ENCODE peak calls at places on chromosomes 6 and 20, in five cellular contexts. B, F, N, C and I are unnamed samples.

GRCh38 chr6:133241901-133242760 is 974 bp downstream of the EYA4 start:
- DNase-seq in B (peak), F (peak), N (peak), C (no peak), I (peak)

GRCh38 chr6:25749837-25750236 is 4.7 kb upstream of the SLC17A4 start:
- DNase-seq in B (no peak), F (no peak), N (no peak), C (no peak), I (no peak)

GRCh38 chr6:29461021-29461814 is 4.3 kb downstream of the OR2H1 start:
- DNase-seq in B (no peak), F (no peak), N (no peak), C (no peak), I (no peak)

GRCh38 chr6:30483677-30484279 is 5.5 kb upstream of the HLA-E start:
- DNase-seq in B (peak), F (peak), N (peak), C (no peak), I (no peak)

GRCh38 chr20:15022921-15023320 is 685.5 kb upstream of the FLRT3 start:
- DNase-seq in B (no peak), F (no peak), N (no peak), C (no peak), I (no peak)

GRCh38 chr20:13401596-13401995 is 180.5 kb downstream of the ISM1 start:
- DNase-seq in B (no peak), F (no peak), N (no peak), C (no peak), I (no peak)

GRCh38 chr20:40962733-40963504 is 65.7 kb upstream of the TOP1 start:
- DNase-seq in B (peak), F (peak), N (peak), C (peak), I (peak)

GRCh38 chr20:56443654-56444540 is 24.5 kb upstream of the RTF2 start:
- DNase-seq in B (peak), F (peak), N (no peak), C (no peak), I (no peak)

GRCh38 chr6:80767808-80768207 is 661.3 kb downstream of the BCKDHB start:
- DNase-seq in B (peak), F (peak), N (no peak), C (no peak), I (peak)

GRCh38 chr6:14734416-14735340 is 511.2 kb upstream of the JARID2 start:
- DNase-seq in B (peak), F (peak), N (no peak), C (no peak), I (no peak)

GRCh38 chr6:106103728-106104109 is 17.6 kb downstream of the PRDM1 start:
- DNase-seq in B (no peak), F (no peak), N (no peak), C (no peak), I (no peak)

GRCh38 chr6:121055572-121056163 is 278.6 kb downstream of the TBC1D32 start:
- DNase-seq in B (peak), F (peak), N (peak), C (peak), I (no peak)

GRCh38 chr6:41594326-41594725 is 43.9 kb upstream of the MDFI start:
- DNase-seq in B (no peak), F (no peak), N (no peak), C (no peak), I (no peak)

GRCh38 chr6:108163267-108163643 is 2.6 kb upstream of the NR2E1 start:
- DNase-seq in B (no peak), F (no peak), N (no peak), C (no peak), I (peak)

GRCh38 chr6:150549577-150550184 is 50.0 kb upstream of the PLEKHG1 start:
- DNase-seq in B (no peak), F (no peak), N (no peak), C (no peak), I (no peak)

GRCh38 chr6:111536888-111537287 is 53.9 kb upstream of the REV3L start:
- DNase-seq in B (no peak), F (no peak), N (no peak), C (no peak), I (no peak)

GRCh38 chr6:33746036-33746600 is 587 bp downstream of the IP6K3 start:
- DNase-seq in B (peak), F (peak), N (no peak), C (no peak), I (peak)

GRCh38 chr20:32108814-32109391 is 611 bp upstream of the TM9SF4 start:
- DNase-seq in B (no peak), F (no peak), N (no peak), C (no peak), I (no peak)

GRCh38 chr20:32111287-32111686 is 1.8 kb downstream of the TM9SF4 start:
- DNase-seq in B (no peak), F (no peak), N (no peak), C (no peak), I (no peak)

GRCh38 chr20:32110727-32111126 is 1.2 kb downstream of the TM9SF4 start:
- DNase-seq in B (no peak), F (no peak), N (no peak), C (no peak), I (no peak)

GRCh38 chr20:32109392-32110172 is at the start of gene TM9SF4:
- DNase-seq in B (peak), F (peak), N (peak), C (peak), I (peak)

DNA sequence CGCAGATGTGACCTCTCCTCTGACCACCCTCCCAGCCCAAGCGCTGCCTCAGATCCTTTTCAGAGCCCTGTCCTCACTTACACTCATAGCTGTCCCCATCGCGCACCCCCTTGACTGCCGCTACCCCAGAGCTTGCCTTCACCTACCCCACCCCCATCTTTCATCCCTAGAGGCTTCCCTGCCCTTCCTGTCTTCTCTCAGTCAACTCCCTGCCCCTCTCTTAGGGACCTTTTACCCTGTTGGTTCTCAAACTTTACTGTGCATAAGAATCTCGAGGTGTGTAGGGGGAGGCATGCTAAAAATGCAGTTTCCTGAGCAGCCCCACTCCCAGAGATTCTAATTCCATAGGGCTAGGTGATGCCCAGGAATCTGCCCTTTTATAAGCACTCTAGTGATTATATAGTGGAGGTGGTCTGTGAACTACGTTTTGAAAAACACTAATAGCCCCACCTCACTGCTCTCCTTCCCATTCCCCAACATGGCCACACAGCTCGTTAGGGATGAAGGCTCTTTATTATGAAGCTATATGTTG is 725 bp downstream of the TM9SF4 start:
- DNase-seq in B (no peak), F (no peak), N (no peak), C (no peak), I (no peak)
- H3K14ac ChIP-seq in B (peak), F (peak), N (no peak), C (no peak), I (peak)

DNA sequence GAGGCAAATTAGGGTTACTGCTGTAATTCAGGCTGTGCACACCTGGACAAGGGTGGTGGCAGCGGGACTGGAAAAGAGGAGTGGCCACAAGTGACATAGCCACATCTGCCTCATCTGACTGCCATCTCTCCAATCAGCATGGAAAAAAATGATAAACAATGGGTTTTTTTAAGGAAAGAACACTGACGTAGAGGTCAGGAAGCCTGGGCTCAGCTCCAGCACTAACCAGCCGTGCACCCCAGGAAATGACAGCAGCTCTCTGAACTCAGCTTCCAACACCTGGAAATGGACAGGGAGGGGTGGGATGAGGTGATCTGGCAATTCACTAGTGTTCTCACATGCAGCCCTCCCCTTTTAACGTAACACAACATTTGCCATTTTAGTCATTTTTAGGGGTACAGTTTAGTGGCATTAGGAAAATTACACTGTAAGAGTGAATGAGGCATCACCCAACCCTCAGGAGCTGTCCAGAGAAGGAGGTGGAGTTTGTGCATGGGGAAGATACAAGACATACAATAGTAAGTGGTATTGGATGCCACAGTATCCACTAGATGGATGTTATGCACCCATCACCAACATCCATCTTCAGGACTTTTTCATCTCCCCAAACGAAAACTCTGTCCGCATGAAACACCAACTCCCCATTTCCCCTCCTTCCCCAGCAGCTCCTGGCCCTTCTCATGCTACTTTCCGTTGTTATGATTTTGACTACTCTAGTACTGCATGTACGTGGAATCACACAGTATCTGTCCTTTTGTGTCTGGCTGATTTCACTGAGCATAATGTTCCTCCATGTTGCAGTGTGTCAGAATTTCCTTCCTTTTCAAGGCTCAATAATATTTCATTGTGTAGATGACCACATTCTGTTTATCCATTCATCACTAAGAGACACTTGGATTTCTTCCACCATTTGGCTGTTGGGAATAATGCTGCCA is 215.5 kb upstream of the ECI2 start:
- DNase-seq in B (peak), F (peak), N (no peak), C (no peak), I (no peak)
- H2BK120ac ChIP-seq in B (peak), F (peak), N (no peak), C (no peak), I (no peak)

DNA sequence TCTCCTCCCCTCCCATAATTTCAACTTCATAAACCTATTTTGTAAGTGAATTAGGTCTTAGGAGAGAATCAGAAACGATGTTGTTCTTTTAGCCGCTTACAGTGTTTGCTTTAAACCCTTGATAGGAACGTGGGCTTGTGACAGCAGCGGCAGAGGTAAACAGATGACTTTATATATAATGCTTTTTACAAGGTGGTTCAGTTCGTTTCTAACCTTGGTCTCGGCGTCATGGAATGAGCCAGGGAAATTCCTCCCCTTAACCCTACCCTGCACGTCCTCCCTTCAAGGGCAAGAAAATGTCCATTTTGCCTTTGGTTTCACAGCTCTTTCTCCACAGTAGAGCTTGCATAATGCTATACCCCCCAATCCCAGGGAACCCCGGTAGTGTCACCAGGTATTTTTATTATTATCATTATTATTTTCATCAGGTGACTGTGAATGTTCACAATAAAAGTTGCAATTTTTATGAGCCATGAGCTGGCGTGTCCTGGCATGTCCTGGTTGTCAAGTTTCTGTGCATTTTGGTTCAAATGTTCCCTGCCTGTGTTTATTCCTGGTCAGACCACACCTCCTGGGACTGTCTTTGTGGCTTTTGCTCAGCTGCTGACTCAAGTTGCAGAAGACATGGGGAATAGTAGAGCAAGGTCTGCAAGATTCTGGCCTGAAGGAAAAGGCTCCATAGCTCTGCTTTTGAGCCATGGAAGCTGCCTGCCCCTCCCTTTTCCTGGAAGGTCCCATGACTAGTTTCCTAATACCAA is 112.8 kb upstream of the BMP2 start:
- DNase-seq in B (no peak), F (peak), N (no peak), C (no peak), I (no peak)
- H2BK15ac ChIP-seq in B (no peak), F (no peak), N (no peak), C (no peak), I (no peak)

GRCh38 chr6:32152414-32153251 is 894 bp upstream of the PRRT1 start:
- DNase-seq in B (peak), F (peak), N (no peak), C (no peak), I (no peak)
- H3K14ac ChIP-seq in B (peak), F (peak), N (no peak), C (no peak), I (peak)

GRCh38 chr20:37343994-37344355 is 2.0 kb upstream of the SRC start:
- DNase-seq in B (no peak), F (no peak), N (no peak), C (no peak), I (no peak)

GRCh38 chr20:37341632-37342031 is 4.3 kb upstream of the SRC start:
- DNase-seq in B (no peak), F (no peak), N (no peak), C (no peak), I (peak)

GRCh38 chr20:37343212-37343993 is 2.5 kb upstream of the SRC start:
- DNase-seq in B (no peak), F (no peak), N (no peak), C (no peak), I (no peak)

GRCh38 chr20:37340998-37341397 is 4.9 kb upstream of the SRC start:
- DNase-seq in B (no peak), F (no peak), N (no peak), C (no peak), I (no peak)

DNA sequence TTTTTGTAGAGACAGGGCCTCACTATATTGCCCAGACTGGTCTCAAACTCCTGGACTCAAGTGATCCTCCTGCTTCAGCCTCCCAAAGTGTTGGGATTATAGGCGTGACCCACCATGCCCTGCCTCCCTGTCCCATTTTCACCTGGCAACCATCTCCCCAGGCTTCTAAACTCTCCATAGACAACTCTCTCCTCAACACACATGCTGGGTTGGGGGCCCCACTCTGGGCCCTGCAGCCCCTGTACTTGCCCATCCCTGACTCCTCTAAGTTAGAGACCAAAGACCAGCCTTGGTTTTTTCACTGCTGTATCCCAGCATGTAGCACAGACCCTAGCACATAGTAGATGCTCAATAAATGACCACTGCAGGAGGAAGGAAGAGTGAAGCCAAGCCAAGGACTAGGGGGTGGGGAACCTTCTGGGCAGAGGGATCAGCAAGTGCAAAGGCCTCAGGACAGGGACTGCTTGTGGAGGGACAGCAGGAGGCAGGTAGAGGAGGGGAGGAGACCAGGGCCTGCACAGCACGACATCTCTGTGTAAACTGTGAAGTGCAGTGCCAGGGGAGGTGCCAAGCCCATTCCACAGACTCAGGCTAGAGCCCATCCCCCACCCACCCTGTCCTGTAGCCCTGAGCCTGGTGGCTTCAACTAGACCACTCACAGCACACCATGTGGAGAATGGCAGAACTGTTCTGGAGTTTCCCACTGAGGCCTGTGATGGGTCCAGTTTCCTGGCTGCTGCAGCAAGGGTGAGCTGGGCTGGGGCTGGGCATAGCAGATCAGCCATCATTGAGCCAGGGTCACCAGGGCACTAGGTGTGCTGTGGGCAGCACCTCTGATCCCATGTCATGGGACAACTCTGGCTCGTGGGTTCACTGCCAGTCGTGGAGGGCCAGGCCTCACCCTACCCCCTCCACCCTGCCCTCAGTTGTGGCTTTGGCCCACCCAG is 3.4 kb upstream of the SRC start:
- DNase-seq in B (no peak), F (peak), N (no peak), C (no peak), I (peak)
- H2BK120ac ChIP-seq in B (no peak), F (no peak), N (no peak), C (no peak), I (no peak)

GRCh38 chr6:148345578-148345977 is 2.9 kb downstream of the SASH1 start:
- DNase-seq in B (no peak), F (no peak), N (no peak), C (no peak), I (no peak)

GRCh38 chr6:148342146-148343027 is at the start of gene SASH1:
- DNase-seq in B (peak), F (peak), N (peak), C (peak), I (peak)

GRCh38 chr6:148345176-148345575 is 2.5 kb downstream of the SASH1 start:
- DNase-seq in B (no peak), F (peak), N (no peak), C (no peak), I (no peak)

GRCh38 chr6:148343028-148343374 is 363 bp downstream of the SASH1 start:
- DNase-seq in B (no peak), F (no peak), N (no peak), C (no peak), I (peak)

GRCh38 chr6:148343383-148343782 is 745 bp downstream of the SASH1 start:
- DNase-seq in B (no peak), F (peak), N (no peak), C (no peak), I (no peak)
- H2BK15ac ChIP-seq in B (no peak), F (no peak), N (no peak), C (no peak), I (no peak)